ENCODE peak calls at places on chromosome 13, in six cellular contexts. E is SK-N-SH, V is HepG2, O is K562, F is HL-60, G is H1. J is an unnamed sample.

GRCh38 chr13:43293986-43294880 is 270.8 kb downstream of the DNAJC15 start:
- DNase-seq in F (no peak), E (no peak), G (no peak), V (no peak), O (no peak), J (no peak)

GRCh38 chr13:93060144-93060543 is 166.5 kb upstream of the GPC6 start:
- DNase-seq in G (no peak), V (no peak), E (no peak), O (no peak), F (no peak), J (no peak)

GRCh38 chr13:66634384-66634783 is 595.8 kb downstream of the PCDH9 start:
- DNase-seq in O (no peak), F (no peak), G (no peak), E (no peak), V (no peak), J (no peak)

GRCh38 chr13:57784633-57785032 is 153.1 kb downstream of the PCDH17 start:
- DNase-seq in F (no peak), O (no peak), E (no peak), V (no peak), G (no peak), J (no peak)

GRCh38 chr13:64130600-64130999 is 2715.0 kb upstream of the PCDH20 start:
- DNase-seq in V (no peak), O (no peak), E (no peak), G (no peak), F (no peak), J (no peak)

GRCh38 chr13:52851153-52851962 is 2.9 kb upstream of the PCDH8 start:
- DNase-seq in E (peak), F (no peak), G (peak), O (no peak), V (peak), J (peak)

GRCh38 chr13:46296920-46297319 is 85.2 kb downstream of the LRRC63 start:
- DNase-seq in F (no peak), O (peak), V (no peak), E (no peak), G (no peak), J (no peak)

GRCh38 chr13:90723381-90723780 is 624.1 kb upstream of the MIR17HG start:
- DNase-seq in F (no peak), V (no peak), O (no peak), E (no peak), G (no peak), J (no peak)

GRCh38 chr13:31461923-31462322 is 262.1 kb downstream of the B3GLCT start:
- DNase-seq in O (no peak), F (no peak), E (no peak), G (no peak), V (no peak), J (no peak)

GRCh38 chr13:64441740-64442139 is 2788.4 kb downstream of the PCDH9 start:
- DNase-seq in V (no peak), E (no peak), G (no peak), F (no peak), O (no peak), J (no peak)

GRCh38 chr13:105773887-105774538 is 761.4 kb downstream of the EFNB2 start:
- DNase-seq in O (no peak), F (no peak), V (peak), E (no peak), G (no peak), J (no peak)

GRCh38 chr13:26459276-26460131 is 98.0 kb upstream of the WASF3 start:
- DNase-seq in F (no peak), O (no peak), E (no peak), V (no peak), G (no peak), J (no peak)

GRCh38 chr13:46386996-46387851 is at the start of gene RUBCNL:
- DNase-seq in F (no peak), O (peak), V (no peak), E (peak), G (peak), J (no peak)

GRCh38 chr13:104385409-104385808 is 1319.2 kb upstream of the SLC10A2 start:
- DNase-seq in O (no peak), E (no peak), V (no peak), G (no peak), F (no peak), J (no peak)

GRCh38 chr13:27631156-27631555 is 9.5 kb downstream of the POLR1D start:
- DNase-seq in V (no peak), E (no peak), O (no peak), G (no peak), F (no peak), J (no peak)

GRCh38 chr13:44040754-44041100 is 161.0 kb downstream of the LACC1 start:
- DNase-seq in G (no peak), F (no peak), O (no peak), E (no peak), V (no peak), J (no peak)

GRCh38 chr13:113952151-113952982 is 21.5 kb downstream of the C13orf46 start:
- DNase-seq in E (no peak), V (no peak), O (no peak), F (no peak), G (no peak), J (no peak)

GRCh38 chr13:56356690-56357089 is 784.0 kb upstream of the PRR20A start:
- DNase-seq in E (no peak), F (no peak), O (no peak), G (no peak), V (no peak), J (no peak)

GRCh38 chr13:43057653-43058317 is 34.4 kb downstream of the DNAJC15 start:
- DNase-seq in V (peak), F (no peak), O (no peak), G (no peak), E (no peak), J (no peak)

GRCh38 chr13:34555988-34556387 is 386.1 kb upstream of the NBEA start:
- DNase-seq in F (no peak), E (no peak), O (no peak), G (no peak), V (no peak), J (no peak)

GRCh38 chr13:46562152-46562551 is 9.2 kb downstream of the LRCH1 start:
- DNase-seq in G (no peak), V (no peak), F (no peak), E (no peak), O (no peak), J (no peak)

GRCh38 chr13:77574076-77574475 is 38.6 kb downstream of the SCEL start:
- DNase-seq in G (no peak), O (no peak), V (no peak), F (no peak), E (no peak), J (no peak)

GRCh38 chr13:49877629-49878218 is 58.4 kb downstream of the SPRYD7 start:
- DNase-seq in V (no peak), G (no peak), E (no peak), O (no peak), F (no peak), J (no peak)

GRCh38 chr13:95643814-95644598 is 500 bp downstream of the DZIP1 start:
- DNase-seq in E (peak), F (no peak), O (no peak), V (peak), G (peak), J (no peak)

GRCh38 chr13:75263741-75264407 is 218.1 kb downstream of the TBC1D4 start:
- DNase-seq in E (no peak), V (no peak), O (no peak), G (no peak), F (no peak), J (no peak)

GRCh38 chr13:102097708-102098107 is 304.1 kb downstream of the FGF14 start:
- DNase-seq in G (no peak), O (no peak), E (no peak), V (no peak), F (no peak), J (no peak)

GRCh38 chr13:29428310-29428991 is 167.0 kb downstream of the SLC7A1 start:
- DNase-seq in O (no peak), V (no peak), E (peak), G (peak), F (no peak), J (no peak)

GRCh38 chr13:19618925-19619324 is 14.5 kb upstream of the MPHOSPH8 start:
- DNase-seq in F (no peak), G (peak), E (peak), V (peak), O (peak), J (no peak)

GRCh38 chr13:99542788-99543406 is 41.6 kb downstream of the TM9SF2 start:
- DNase-seq in E (no peak), G (no peak), F (no peak), O (no peak), V (no peak), J (peak)

GRCh38 chr13:76286178-76286577 is 600.0 kb downstream of the KCTD12 start:
- DNase-seq in F (no peak), G (no peak), E (no peak), V (no peak), O (no peak), J (no peak)

GRCh38 chr13:78476910-78477309 is 126.4 kb downstream of the POU4F1 start:
- DNase-seq in G (no peak), F (no peak), V (no peak), E (no peak), O (no peak), J (no peak)

GRCh38 chr13:113430378-113431110 is 22.7 kb downstream of the ADPRHL1 start:
- DNase-seq in V (no peak), E (no peak), F (no peak), G (no peak), O (no peak), J (no peak)

GRCh38 chr13:94825507-94825906 is 113.2 kb upstream of the SOX21 start:
- DNase-seq in V (no peak), G (peak), F (no peak), E (peak), O (no peak), J (no peak)

GRCh38 chr13:103510007-103510406 is 443.8 kb upstream of the SLC10A2 start:
- DNase-seq in E (no peak), O (no peak), G (no peak), V (no peak), F (no peak), J (no peak)

GRCh38 chr13:24670927-24671326 is 9.3 kb upstream of the ATP12A start:
- DNase-seq in G (no peak), V (no peak), O (peak), F (no peak), E (peak), J (no peak)

GRCh38 chr13:94362411-94362909 is 117.0 kb downstream of the DCT start:
- DNase-seq in E (peak), F (peak), V (peak), O (peak), G (peak), J (peak)

GRCh38 chr13:33312150-33312908 is 26.8 kb upstream of the STARD13 start:
- DNase-seq in V (peak), O (no peak), G (no peak), E (no peak), F (no peak), J (no peak)

GRCh38 chr13:30704596-30704995 is 30.7 kb upstream of the ALOX5AP start:
- DNase-seq in F (no peak), O (no peak), G (no peak), V (no peak), E (no peak), J (no peak)

GRCh38 chr13:19606152-19606551 is 27.3 kb upstream of the MPHOSPH8 start:
- DNase-seq in V (no peak), F (no peak), G (no peak), E (no peak), O (no peak), J (no peak)

GRCh38 chr13:22325761-22326160 is 654.9 kb downstream of the FGF9 start:
- DNase-seq in V (no peak), G (peak), E (no peak), O (no peak), F (no peak), J (no peak)
- TF ChIP-seq GABPA in V (no peak), G (no peak), E (no peak), O (no peak), F (no peak), J (no peak)

GRCh38 chr13:21638319-21639282 is 32.3 kb upstream of the FGF9 start:
- DNase-seq in V (no peak), F (no peak), O (peak), E (peak), G (peak), J (no peak)
- TF ChIP-seq GABPA in V (no peak), F (no peak), O (no peak), E (no peak), G (no peak), J (no peak)

GRCh38 chr13:110648848-110649421 is 33.6 kb downstream of the NAXD start:
- DNase-seq in G (peak), E (no peak), F (no peak), O (no peak), V (no peak), J (no peak)
- TF ChIP-seq GABPA in G (no peak), E (no peak), F (no peak), O (no peak), V (no peak), J (no peak)

GRCh38 chr13:40175639-40176038 is 490.8 kb downstream of the FOXO1 start:
- DNase-seq in F (no peak), V (no peak), G (no peak), O (no peak), E (no peak), J (no peak)
- TF ChIP-seq GABPA in F (no peak), V (no peak), G (no peak), O (no peak), E (no peak), J (no peak)

GRCh38 chr13:112374271-112374670 is 1.9 kb upstream of the SPACA7 start:
- DNase-seq in V (no peak), O (no peak), F (no peak), G (no peak), E (no peak), J (no peak)

GRCh38 chr13:112370311-112370710 is 5.8 kb upstream of the SPACA7 start:
- DNase-seq in E (no peak), F (no peak), V (no peak), G (no peak), O (no peak), J (no peak)

GRCh38 chr13:112366907-112367646 is 9.1 kb upstream of the SPACA7 start:
- DNase-seq in F (no peak), V (no peak), O (no peak), E (no peak), G (no peak), J (no peak)

GRCh38 chr13:112363867-112364528 is 12.2 kb upstream of the SPACA7 start:
- DNase-seq in G (no peak), O (no peak), F (no peak), E (no peak), V (no peak), J (no peak)

GRCh38 chr13:112368883-112369282 is 7.3 kb upstream of the SPACA7 start:
- DNase-seq in O (no peak), V (no peak), E (no peak), G (no peak), F (no peak), J (no peak)
- TF ChIP-seq GABPA in O (no peak), V (no peak), E (no peak), G (no peak), F (no peak), J (no peak)

GRCh38 chr13:106882222-106882621 is 314.3 kb upstream of the ARGLU1 start:
- DNase-seq in E (no peak), O (no peak), F (no peak), G (no peak), V (no peak), J (no peak)
- TF ChIP-seq GABPA in E (no peak), O (no peak), F (no peak), G (no peak), V (no peak), J (no peak)

GRCh38 chr13:36783883-36784282 is 35.1 kb upstream of the RFXAP start:
- DNase-seq in E (no peak), F (no peak), O (no peak), G (no peak), V (peak), J (no peak)

GRCh38 chr13:36774895-36775294 is 44.1 kb upstream of the RFXAP start:
- DNase-seq in E (no peak), V (no peak), F (no peak), O (no peak), G (no peak), J (no peak)

GRCh38 chr13:36776175-36776574 is 42.8 kb upstream of the RFXAP start:
- DNase-seq in G (no peak), V (no peak), E (no peak), F (no peak), O (no peak), J (no peak)

DNA sequence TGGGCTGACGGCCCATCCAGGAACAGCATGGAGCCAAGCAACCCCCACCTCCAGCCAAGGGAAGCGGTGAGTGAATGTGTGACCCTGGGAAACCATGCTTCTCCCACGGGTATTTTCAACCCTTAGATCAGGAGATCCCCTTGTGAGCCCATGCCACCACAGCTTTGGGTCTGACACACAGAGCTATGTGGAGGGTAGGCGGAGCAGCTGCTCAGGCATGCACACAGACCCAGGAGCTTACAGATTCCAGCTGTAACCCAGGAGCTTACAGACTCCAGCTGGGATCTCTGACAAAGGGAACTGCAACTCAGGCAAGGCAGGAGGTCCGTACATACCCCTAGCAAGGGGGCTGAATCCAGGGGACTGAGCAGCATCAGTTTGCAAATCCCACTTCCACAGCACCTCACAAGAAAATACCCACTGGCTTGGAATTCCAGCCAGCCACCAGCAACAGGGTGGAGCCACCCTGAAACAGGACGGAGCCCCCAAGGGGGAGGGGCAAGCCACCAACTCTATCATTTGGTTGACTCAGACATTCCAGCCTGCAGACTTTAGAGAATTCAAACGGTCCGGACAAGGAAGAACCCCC is 40.8 kb upstream of the RFXAP start:
- DNase-seq in F (no peak), E (no peak), O (no peak), V (peak), G (peak), J (peak)
- TF ChIP-seq GABPA in F (no peak), E (no peak), O (no peak), V (no peak), G (no peak), J (no peak)

J was measured in GM12878.